ENCODE peak calls at places on chromosomes 5 and 9, in five cellular contexts. One of them, this sample, is unnamed.

GRCh38 chr5:64331597-64332277 is 166.1 kb downstream of the RNF180 start:
- DNase-seq in body of pancreas: peak
- DNase-seq in hippocampal formation: no peak
- DNase-seq in MCF 10A: no peak
- DNase-seq in iPS DF 19.7: no peak
- DNase-seq in this sample: no peak

GRCh38 chr9:36396985-36397384 is 3.1 kb downstream of the RNF38 start:
- DNase-seq in body of pancreas: no peak
- DNase-seq in hippocampal formation: no peak
- DNase-seq in MCF 10A: peak
- DNase-seq in iPS DF 19.7: no peak
- DNase-seq in this sample: no peak

GRCh38 chr5:102589661-102590060 is 90.9 kb upstream of the SLCO6A1 start:
- DNase-seq in body of pancreas: no peak
- DNase-seq in hippocampal formation: no peak
- DNase-seq in MCF 10A: peak
- DNase-seq in iPS DF 19.7: no peak
- DNase-seq in this sample: no peak

GRCh38 chr9:84229186-84229585 is 111.4 kb downstream of the SLC28A3 start:
- DNase-seq in body of pancreas: no peak
- DNase-seq in hippocampal formation: no peak
- DNase-seq in MCF 10A: no peak
- DNase-seq in iPS DF 19.7: no peak
- DNase-seq in this sample: no peak

GRCh38 chr5:113487411-113487778 is 858 bp downstream of the MCC start:
- DNase-seq in body of pancreas: no peak
- DNase-seq in hippocampal formation: no peak
- DNase-seq in MCF 10A: peak
- DNase-seq in iPS DF 19.7: no peak
- DNase-seq in this sample: no peak

GRCh38 chr9:93668261-93668871 is 92.0 kb downstream of the PHF2 start:
- DNase-seq in body of pancreas: no peak
- DNase-seq in hippocampal formation: no peak
- DNase-seq in MCF 10A: no peak
- DNase-seq in iPS DF 19.7: no peak
- DNase-seq in this sample: no peak

GRCh38 chr9:71920456-71921189 is 9.2 kb downstream of the C9orf85 start:
- DNase-seq in body of pancreas: no peak
- DNase-seq in hippocampal formation: no peak
- DNase-seq in MCF 10A: no peak
- DNase-seq in iPS DF 19.7: no peak
- DNase-seq in this sample: no peak

GRCh38 chr5:78221467-78221866 is 73.0 kb downstream of the AP3B1 start:
- DNase-seq in body of pancreas: no peak
- DNase-seq in hippocampal formation: no peak
- DNase-seq in MCF 10A: no peak
- DNase-seq in iPS DF 19.7: no peak
- DNase-seq in this sample: no peak

GRCh38 chr9:136671254-136671614 is 8.5 kb downstream of the EGFL7 start:
- DNase-seq in body of pancreas: peak
- DNase-seq in hippocampal formation: no peak
- DNase-seq in MCF 10A: no peak
- DNase-seq in iPS DF 19.7: no peak
- DNase-seq in this sample: no peak

GRCh38 chr9:69970001-69970531 is 73.6 kb upstream of the MAMDC2 start:
- DNase-seq in body of pancreas: no peak
- DNase-seq in hippocampal formation: no peak
- DNase-seq in MCF 10A: no peak
- DNase-seq in iPS DF 19.7: no peak
- DNase-seq in this sample: no peak

GRCh38 chr9:137381501-137382443 is 41.2 kb downstream of the EXD3 start:
- DNase-seq in body of pancreas: peak
- DNase-seq in hippocampal formation: no peak
- DNase-seq in MCF 10A: no peak
- DNase-seq in iPS DF 19.7: no peak
- DNase-seq in this sample: no peak

GRCh38 chr9:98504883-98505282 is 203.9 kb downstream of the GABBR2 start:
- DNase-seq in body of pancreas: no peak
- DNase-seq in hippocampal formation: no peak
- DNase-seq in MCF 10A: no peak
- DNase-seq in iPS DF 19.7: no peak
- DNase-seq in this sample: no peak

GRCh38 chr5:128085413-128085812 is 1.8 kb downstream of the SLC12A2 start:
- DNase-seq in body of pancreas: no peak
- DNase-seq in hippocampal formation: no peak
- DNase-seq in MCF 10A: peak
- DNase-seq in iPS DF 19.7: no peak
- DNase-seq in this sample: no peak

This sample was measured in colonic mucosa.